ENCODE peak calls at places on chromosomes 3 and 15, in five cellular contexts. R, Z, S, N and Y are unnamed samples.
A peak's percentile ranks its signal among the peaks of the same experiment; 100 is the strongest.

GRCh38 chr15:59622289-59622688 is 10.7 kb downstream of the GCNT3 start:
- DNase-seq in R (peak; percentile 57), Z (no peak), S (no peak), N (peak; percentile 45), Y (peak; percentile 24)

GRCh38 chr3:124174910-124175874 is 183.3 kb upstream of the ROPN1 start:
- DNase-seq in R (no peak), Z (no peak), S (peak; percentile 51), N (no peak), Y (no peak)

GRCh38 chr15:63389902-63390301 is 8.3 kb upstream of the CA12 start:
- DNase-seq in R (no peak), Z (no peak), S (peak; percentile 91), N (no peak), Y (peak; percentile 90)

GRCh38 chr15:83682476-83683162 is 28.7 kb downstream of the ADAMTSL3 start:
- DNase-seq in R (no peak), Z (no peak), S (no peak), N (no peak), Y (no peak)

GRCh38 chr3:30342319-30343060 is 263.9 kb upstream of the TGFBR2 start:
- DNase-seq in R (no peak), Z (no peak), S (no peak), N (peak; percentile 90), Y (no peak)

GRCh38 chr15:51706931-51707608 is 25.8 kb downstream of the SCG3 start:
- DNase-seq in R (no peak), Z (no peak), S (no peak), N (no peak), Y (no peak)

GRCh38 chr3:45104715-45105711 is 41.2 kb downstream of the CDCP1 start:
- DNase-seq in R (no peak), Z (no peak), S (no peak), N (peak; percentile 60), Y (no peak)

GRCh38 chr3:43951813-43952212 is 261.1 kb downstream of the ABHD5 start:
- DNase-seq in R (no peak), Z (no peak), S (peak; percentile 49), N (no peak), Y (no peak)

GRCh38 chr3:125403789-125404188 is 28.7 kb upstream of the ZNF148 start:
- DNase-seq in R (no peak), Z (no peak), S (no peak), N (peak; percentile 72), Y (no peak)

GRCh38 chr15:50119063-50119700 is at the start of gene ATP8B4:
- DNase-seq in R (no peak), Z (no peak), S (no peak), N (no peak), Y (no peak)

GRCh38 chr3:148873270-148873927 is 8.3 kb downstream of the CPA3 start:
- DNase-seq in R (no peak), Z (no peak), S (peak; percentile 66), N (no peak), Y (peak; percentile 64)

GRCh38 chr3:65545429-65545828 is 493.3 kb downstream of the MAGI1 start:
- DNase-seq in R (no peak), Z (no peak), S (no peak), N (peak; percentile 82), Y (no peak)

GRCh38 chr3:127291611-127292010 is 3.8 kb upstream of the PRR20G start:
- DNase-seq in R (no peak), Z (no peak), S (no peak), N (no peak), Y (no peak)

GRCh38 chr3:114307222-114307840 is 13.5 kb downstream of the TIGIT start:
- DNase-seq in R (no peak), Z (no peak), S (no peak), N (no peak), Y (no peak)

GRCh38 chr3:15601046-15601398 is 347 bp downstream of the HACL1 start:
- DNase-seq in R (no peak), Z (peak; percentile 7), S (no peak), N (no peak), Y (no peak)

GRCh38 chr15:64232400-64232799 is 69.6 kb upstream of the PPIB start:
- DNase-seq in R (no peak), Z (no peak), S (no peak), N (peak; percentile 81), Y (no peak)